ENCODE peak calls at places on chromosomes 6 and 20, in seven cellular contexts. T is endodermal cell; Q is T follicular helper cell; W is HEK293T; O is activated CD8-positive, alpha-beta T cell treated with anti-CD3 and anti-CD28 coated beads, Interleukin-2, amount 10 ng/mL, durations not matched to agents 7 days and 5 days; R is HTR-8/SVneo; C is COR-L47. H is an unnamed sample.

GRCh38 chr20:24785141-24785924 is 163.7 kb upstream of the CST7 start:
- DNase-seq in Q (no peak), C (no peak), R (peak), W (no peak), O (no peak), T (no peak), H (no peak)

GRCh38 chr20:34491226-34491931 is 24.8 kb upstream of the DYNLRB1 start:
- DNase-seq in T (no peak), C (no peak), W (no peak), O (no peak), R (no peak), Q (no peak), H (no peak)

GRCh38 chr6:159716247-159717086 is 10.8 kb upstream of the WTAP start:
- DNase-seq in Q (no peak), T (no peak), C (no peak), W (no peak), R (no peak), O (no peak), H (no peak)

GRCh38 chr20:63326314-63327228 is 33.6 kb downstream of the COL20A1 start:
- DNase-seq in R (no peak), O (no peak), T (no peak), W (no peak), Q (no peak), C (no peak), H (no peak)

GRCh38 chr6:32087574-32088486 is 21.3 kb downstream of the TNXB start:
- DNase-seq in W (peak), T (peak), Q (peak), O (peak), C (peak), R (no peak), H (peak)

GRCh38 chr6:39314273-39314790 is at the start of gene KCNK17:
- DNase-seq in T (no peak), W (no peak), R (no peak), O (no peak), Q (no peak), C (no peak), H (no peak)

GRCh38 chr20:4998160-4998651 is 3.1 kb downstream of the SLC23A2 start:
- DNase-seq in R (no peak), Q (no peak), C (no peak), W (peak), O (no peak), T (no peak), H (peak)

GRCh38 chr6:39558079-39558478 is 167.1 kb downstream of the KIF6 start:
- DNase-seq in W (no peak), C (no peak), R (no peak), O (no peak), T (no peak), Q (no peak), H (no peak)

GRCh38 chr6:135146160-135146920 is 34.8 kb upstream of the MYB start:
- DNase-seq in Q (no peak), C (no peak), W (peak), R (peak), O (no peak), T (no peak), H (no peak)

GRCh38 chr6:9801255-9801757 is 613.6 kb downstream of the TFAP2A start:
- DNase-seq in Q (no peak), W (no peak), R (no peak), C (no peak), T (no peak), O (no peak), H (no peak)

GRCh38 chr6:43579171-43579570 is 3.2 kb downstream of the POLH start:
- DNase-seq in T (no peak), C (no peak), O (no peak), Q (no peak), W (no peak), R (no peak), H (no peak)

GRCh38 chr6:145559836-145560235 is 175.5 kb downstream of the EPM2A start:
- DNase-seq in R (no peak), T (no peak), Q (no peak), O (no peak), W (no peak), C (no peak), H (no peak)

GRCh38 chr6:24494726-24495515 is at the start of gene ALDH5A1:
- DNase-seq in O (peak), Q (peak), R (peak), C (peak), T (peak), W (peak), H (peak)

GRCh38 chr6:105872244-105872643 is 213.9 kb upstream of the PRDM1 start:
- DNase-seq in T (no peak), O (no peak), R (no peak), W (no peak), Q (no peak), C (no peak), H (no peak)

GRCh38 chr6:6680524-6680923 is 92.0 kb downstream of the LY86 start:
- DNase-seq in Q (no peak), T (no peak), R (no peak), C (no peak), W (no peak), O (no peak), H (no peak)

GRCh38 chr6:168105813-168106660 is 27.0 kb upstream of the FRMD1 start:
- DNase-seq in O (no peak), W (no peak), T (no peak), C (no peak), R (peak), Q (no peak), H (no peak)

GRCh38 chr6:12813321-12813720 is 96.8 kb downstream of the PHACTR1 start:
- DNase-seq in T (no peak), C (no peak), W (no peak), Q (no peak), O (no peak), R (no peak), H (no peak)

GRCh38 chr20:45372241-45372640 is 5.9 kb downstream of the TP53TG5 start:
- DNase-seq in Q (no peak), C (no peak), W (no peak), O (no peak), T (no peak), R (no peak), H (no peak)

GRCh38 chr6:113451030-113451429 is 406.1 kb upstream of the MARCKS start:
- DNase-seq in W (no peak), Q (no peak), R (no peak), O (no peak), C (no peak), T (no peak), H (no peak)

GRCh38 chr6:138371452-138371711 is 6.3 kb upstream of the SMIM28 start:
- DNase-seq in W (no peak), R (no peak), Q (no peak), C (no peak), O (no peak), T (no peak), H (no peak)

GRCh38 chr20:31565699-31566331 is 39.3 kb upstream of the ID1 start:
- DNase-seq in O (no peak), W (no peak), Q (no peak), T (no peak), R (no peak), C (peak), H (no peak)

GRCh38 chr6:35808688-35809087 is 3.5 kb downstream of the LHFPL5 start:
- DNase-seq in T (no peak), O (no peak), W (no peak), R (no peak), C (peak), Q (no peak), H (no peak)

GRCh38 chr20:34410331-34410730 is 47.3 kb downstream of the ITCH start:
- DNase-seq in R (no peak), Q (no peak), T (no peak), C (no peak), W (no peak), O (no peak), H (no peak)

GRCh38 chr6:152265651-152266050 is 371.5 kb downstream of the SYNE1 start:
- DNase-seq in O (no peak), W (no peak), Q (no peak), T (no peak), R (no peak), C (no peak), H (no peak)

GRCh38 chr20:58976095-58976730 is 4.8 kb upstream of the NELFCD start:
- DNase-seq in Q (no peak), W (no peak), C (no peak), O (no peak), R (no peak), T (no peak), H (no peak)

GRCh38 chr6:1001655-1002349 is 308.9 kb upstream of the EXOC2 start:
- DNase-seq in W (no peak), Q (no peak), T (no peak), R (no peak), C (no peak), O (no peak), H (no peak)

GRCh38 chr20:19583532-19584175 is 174.4 kb upstream of the RIN2 start:
- DNase-seq in Q (no peak), C (peak), R (peak), O (peak), T (peak), W (peak), H (peak)

GRCh38 chr6:7617954-7618764 is 28.2 kb downstream of the SNRNP48 start:
- DNase-seq in Q (no peak), W (no peak), O (no peak), T (no peak), C (no peak), R (peak), H (no peak)

GRCh38 chr6:1070085-1070521 is 241.8 kb upstream of the FOXQ1 start:
- DNase-seq in W (peak), R (no peak), T (no peak), O (no peak), Q (no peak), C (no peak), H (no peak)

GRCh38 chr6:131966443-131966842 is 15.3 kb upstream of the CCN2 start:
- DNase-seq in C (no peak), T (no peak), R (no peak), Q (no peak), O (no peak), W (peak), H (no peak)

GRCh38 chr20:40332167-40332566 is 356.9 kb downstream of the MAFB start:
- DNase-seq in Q (no peak), O (no peak), C (no peak), T (no peak), R (no peak), W (no peak), H (no peak)

GRCh38 chr6:9168669-9169068 is 733.3 kb upstream of the SLC35B3 start:
- DNase-seq in O (no peak), W (no peak), T (no peak), Q (no peak), C (no peak), R (no peak), H (no peak)

GRCh38 chr20:3071610-3072529 is at the start of gene OXT:
- DNase-seq in C (no peak), O (peak), R (no peak), W (no peak), T (peak), Q (peak), H (no peak)

GRCh38 chr6:125294925-125295324 is 6.8 kb downstream of the HDDC2 start:
- DNase-seq in W (no peak), C (no peak), T (no peak), Q (no peak), O (no peak), R (no peak), H (no peak)

GRCh38 chr20:40524071-40524470 is 165.0 kb downstream of the MAFB start:
- DNase-seq in T (no peak), W (no peak), C (no peak), R (no peak), O (no peak), Q (no peak), H (no peak)

GRCh38 chr20:54345301-54345724 is 130.1 kb upstream of the DOK5 start:
- DNase-seq in T (no peak), C (no peak), W (no peak), R (no peak), Q (no peak), O (no peak), H (no peak)

GRCh38 chr20:301886-302848 is 4.8 kb downstream of the ZCCHC3 start:
- DNase-seq in Q (no peak), W (no peak), T (no peak), R (no peak), C (no peak), O (no peak), H (no peak)

GRCh38 chr20:16017656-16018055 is 555.6 kb downstream of the KIF16B start:
- DNase-seq in T (no peak), W (no peak), O (no peak), C (no peak), Q (no peak), R (no peak), H (no peak)

GRCh38 chr6:169232507-169232931 is 21.1 kb downstream of the THBS2 start:
- DNase-seq in C (no peak), R (no peak), Q (no peak), O (no peak), W (no peak), T (no peak), H (no peak)